ENCODE peak calls at places on chromosome 3, in four cellular contexts. Z is ascending aorta, G is adrenal gland, X is heart left ventricle. E is an unnamed sample.

GRCh38 chr3:186315581-186316354 is 46.3 kb downstream of the DGKG start:
- DNase-seq in Z (no peak), G (no peak), X (no peak), E (no peak)

GRCh38 chr3:61353353-61353752 is 102.1 kb upstream of the FHIT start:
- DNase-seq in Z (no peak), G (no peak), X (no peak), E (no peak)

GRCh38 chr3:170062769-170063168 is 25.0 kb downstream of the GPR160 start:
- DNase-seq in Z (no peak), G (no peak), X (no peak), E (no peak)

GRCh38 chr3:156474560-156475389 is 80.1 kb downstream of the SSR3 start:
- DNase-seq in Z (no peak), G (no peak), X (no peak), E (no peak)

GRCh38 chr3:171825222-171825828 is 15.0 kb upstream of the PLD1 start:
- DNase-seq in Z (no peak), G (no peak), X (no peak), E (no peak)

GRCh38 chr3:185313693-185314246 is 49.2 kb upstream of the MAP3K13 start:
- DNase-seq in Z (no peak), G (peak; percentile 61), X (no peak), E (peak; percentile 65)

GRCh38 chr3:44468572-44469520 is 8.6 kb downstream of the ZNF445 start:
- DNase-seq in Z (no peak), G (peak; percentile 22), X (no peak), E (no peak)

GRCh38 chr3:10015476-10015904 is 10.7 kb upstream of the FANCD2 start:
- DNase-seq in Z (peak; percentile 49), G (peak; percentile 76), X (peak; percentile 88), E (peak; percentile 93)

GRCh38 chr3:107241217-107241616 is 136.0 kb upstream of the CCDC54 start:
- DNase-seq in Z (no peak), G (peak; percentile 40), X (peak; percentile 52), E (peak; percentile 64)

GRCh38 chr3:66703501-66703900 is 202.7 kb upstream of the LRIG1 start:
- DNase-seq in Z (no peak), G (no peak), X (no peak), E (no peak)

GRCh38 chr3:4838621-4839022 is 140.6 kb upstream of the BHLHE40 start:
- DNase-seq in Z (no peak), G (no peak), X (no peak), E (no peak)

GRCh38 chr3:57777774-57778173 is 21.7 kb downstream of the SLMAP start:
- DNase-seq in Z (no peak), G (no peak), X (no peak), E (no peak)

GRCh38 chr3:126678691-126679317 is 23.9 kb upstream of the TXNRD3 start:
- DNase-seq in Z (no peak), G (no peak), X (no peak), E (peak; percentile 54)

GRCh38 chr3:45986303-45986982 is 9.2 kb downstream of the FYCO1 start:
- DNase-seq in Z (no peak), G (peak; percentile 52), X (peak; percentile 84), E (peak; percentile 69)

GRCh38 chr3:94246136-94246535 is 183.3 kb downstream of the NSUN3 start:
- DNase-seq in Z (no peak), G (no peak), X (no peak), E (no peak)

GRCh38 chr3:111246967-111247760 is 175.5 kb downstream of the NECTIN3 start:
- DNase-seq in Z (no peak), G (no peak), X (no peak), E (no peak)

GRCh38 chr3:138457863-138458735 is 23.7 kb downstream of the ESYT3 start:
- DNase-seq in Z (no peak), G (no peak), X (peak; percentile 44), E (no peak)

GRCh38 chr3:53490131-53490474 is 4.3 kb upstream of the CACNA1D start:
- DNase-seq in Z (no peak), G (no peak), X (no peak), E (no peak)
- H3K27me3 ChIP-seq in Z (peaks cover 2% of the 10 kb centered on the region), G (no peaks in the 10 kb centered on the region), X (peaks cover 6% of the 10 kb centered on the region), E (no peaks in the 10 kb centered on the region)

GRCh38 chr3:187368251-187368733 is at the start of gene RTP4:
- DNase-seq in Z (no peak), G (no peak), X (no peak), E (peak; percentile 50)
- H3K4me3 ChIP-seq in Z (peak within 1 kb of the TSS; percentile 47), G (peak within 1 kb of the TSS; percentile 45), X (peak within 1 kb of the TSS; percentile 49), E (no peak within 1 kb of the TSS)

DNA sequence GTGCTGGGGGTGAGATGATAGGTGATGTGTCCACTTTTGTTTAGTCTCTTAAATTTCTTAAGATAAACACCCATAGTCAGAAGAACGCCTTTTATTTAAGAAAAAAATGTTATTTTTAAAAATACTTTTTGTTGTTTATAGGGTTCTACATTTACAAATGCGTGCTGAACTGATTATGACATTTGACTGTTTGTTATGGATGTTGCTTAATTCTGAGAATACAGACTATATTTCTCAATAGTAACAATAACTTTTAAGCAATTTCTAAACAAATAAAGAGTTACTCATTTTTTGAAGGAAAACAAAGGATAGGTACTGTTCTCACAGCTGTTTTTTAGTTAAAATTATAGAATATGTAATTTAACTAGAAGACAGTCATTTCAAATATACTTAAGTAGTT is 249.9 kb upstream of the GBE1 start:
- DNase-seq in Z (no peak), G (no peak), X (no peak), E (no peak)
- H3K27me3 ChIP-seq in Z (no peaks in the 10 kb centered on the region), G (no peaks in the 10 kb centered on the region), X (no peaks in the 10 kb centered on the region), E (no peaks in the 10 kb centered on the region)

DNA sequence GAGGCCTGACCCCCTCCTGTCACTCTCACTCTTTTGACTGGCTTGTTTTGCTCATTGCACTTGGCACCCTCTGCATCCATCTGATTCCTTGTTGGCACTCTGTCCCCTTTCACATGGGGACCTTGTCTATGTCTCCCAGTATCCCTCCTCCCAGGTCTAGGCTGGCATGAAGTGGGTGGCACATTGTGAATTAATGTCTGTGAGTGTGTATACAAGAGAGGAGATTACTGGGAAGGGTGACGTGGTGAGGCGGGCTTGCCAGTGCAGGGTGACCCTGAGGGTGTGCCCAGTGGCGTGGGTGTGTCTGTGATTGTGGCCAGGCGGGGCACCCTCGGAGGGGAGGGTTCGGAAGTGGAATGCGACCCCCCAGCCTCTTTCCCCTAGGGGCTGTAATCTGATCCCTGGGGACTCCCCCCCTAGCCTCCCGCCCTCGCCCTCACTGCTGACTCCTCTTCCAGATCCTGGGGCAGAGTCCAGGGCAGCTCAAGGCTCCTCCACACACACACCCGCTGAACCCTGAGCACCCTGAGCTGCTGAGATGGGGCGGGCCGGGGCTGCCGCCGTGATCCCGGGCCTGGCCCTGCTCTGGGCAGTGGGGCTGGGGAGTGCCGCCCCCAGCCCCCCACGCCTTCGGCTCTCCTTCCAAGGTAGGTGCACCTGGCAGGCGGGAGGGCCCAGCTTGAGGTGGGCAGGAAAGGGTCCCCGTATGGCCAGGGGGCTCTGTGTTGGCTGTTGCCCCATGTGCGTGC is at the start of gene SEMA3B:
- DNase-seq in Z (peak; percentile 56), G (peak; percentile 94), X (peak; percentile 79), E (peak; percentile 92)
- H3K4me3 ChIP-seq in Z (peak within 1 kb of the TSS; percentile 49), G (peak within 1 kb of the TSS; percentile 19), X (peak within 1 kb of the TSS; percentile 59), E (peak within 1 kb of the TSS; percentile 18)

GRCh38 chr3:50207359-50208042 is 2.4 kb downstream of the SLC38A3 start:
- DNase-seq in Z (no peak), G (no peak), X (no peak), E (no peak)
- H3K27me3 ChIP-seq in Z (no peaks in the 10 kb centered on the region), G (peaks cover 25% of the 10 kb centered on the region), X (peaks cover 15% of the 10 kb centered on the region), E (no peaks in the 10 kb centered on the region)